ENCODE peak calls at places on chromosome 22, in eight cellular contexts. One of them, this sample, is unnamed.

GRCh38 chr22:28282346-28282745 is 363.3 kb upstream of the PITPNB start:
- DNase-seq in non-pigmented ciliary epithelial cell: peak
- DNase-seq in HFFc6: no peak
- DNase-seq in NCI-H1092: no peak
- DNase-seq in NCI-H1930: no peak
- DNase-seq in astrocyte of the hippocampus: no peak
- DNase-seq in IMR-90: peak
- DNase-seq in Karpas-422: no peak
- DNase-seq in this sample: peak

GRCh38 chr22:28674121-28674563 is 5.5 kb downstream of the TTC28 start:
- DNase-seq in NCI-H1092: no peak
- DNase-seq in Karpas-422: peak
- DNase-seq in astrocyte of the hippocampus: peak
- DNase-seq in NCI-H1930: no peak
- DNase-seq in HFFc6: peak
- DNase-seq in non-pigmented ciliary epithelial cell: peak
- DNase-seq in IMR-90: peak
- DNase-seq in this sample: peak

GRCh38 chr22:47164514-47165337 is 402.3 kb downstream of the TBC1D22A start:
- DNase-seq in NCI-H1092: no peak
- DNase-seq in HFFc6: no peak
- DNase-seq in non-pigmented ciliary epithelial cell: no peak
- DNase-seq in IMR-90: no peak
- DNase-seq in Karpas-422: no peak
- DNase-seq in astrocyte of the hippocampus: no peak
- DNase-seq in NCI-H1930: no peak
- DNase-seq in this sample: no peak

GRCh38 chr22:35467788-35468187 is 67.8 kb downstream of the MCM5 start:
- DNase-seq in astrocyte of the hippocampus: peak
- DNase-seq in HFFc6: no peak
- DNase-seq in non-pigmented ciliary epithelial cell: no peak
- DNase-seq in NCI-H1092: no peak
- DNase-seq in NCI-H1930: no peak
- DNase-seq in IMR-90: peak
- DNase-seq in Karpas-422: no peak
- DNase-seq in this sample: peak

GRCh38 chr22:22171357-22172218 is 73.0 kb upstream of the VPREB1 start:
- DNase-seq in Karpas-422: peak
- DNase-seq in NCI-H1930: no peak
- DNase-seq in NCI-H1092: no peak
- DNase-seq in HFFc6: no peak
- DNase-seq in IMR-90: no peak
- DNase-seq in non-pigmented ciliary epithelial cell: no peak
- DNase-seq in astrocyte of the hippocampus: peak
- DNase-seq in this sample: no peak

GRCh38 chr22:20080776-20081654 is 974 bp downstream of the DGCR8 start:
- DNase-seq in non-pigmented ciliary epithelial cell: no peak
- DNase-seq in Karpas-422: peak
- DNase-seq in NCI-H1930: no peak
- DNase-seq in NCI-H1092: peak
- DNase-seq in HFFc6: peak
- DNase-seq in astrocyte of the hippocampus: peak
- DNase-seq in IMR-90: peak
- DNase-seq in this sample: peak

GRCh38 chr22:38955250-38955775 is 2.1 kb upstream of the APOBEC3A start:
- DNase-seq in IMR-90: no peak
- DNase-seq in Karpas-422: no peak
- DNase-seq in NCI-H1930: no peak
- DNase-seq in HFFc6: no peak
- DNase-seq in NCI-H1092: no peak
- DNase-seq in non-pigmented ciliary epithelial cell: no peak
- DNase-seq in astrocyte of the hippocampus: no peak
- DNase-seq in this sample: no peak

GRCh38 chr22:37254867-37255233 is 10.8 kb upstream of the RAC2 start:
- DNase-seq in Karpas-422: no peak
- DNase-seq in astrocyte of the hippocampus: peak
- DNase-seq in NCI-H1930: no peak
- DNase-seq in IMR-90: peak
- DNase-seq in HFFc6: peak
- DNase-seq in non-pigmented ciliary epithelial cell: peak
- DNase-seq in NCI-H1092: no peak
- DNase-seq in this sample: peak

GRCh38 chr22:46347646-46348045 is 12.1 kb downstream of the TRMU start:
- DNase-seq in NCI-H1930: no peak
- DNase-seq in Karpas-422: no peak
- DNase-seq in non-pigmented ciliary epithelial cell: no peak
- DNase-seq in astrocyte of the hippocampus: no peak
- DNase-seq in NCI-H1092: no peak
- DNase-seq in IMR-90: no peak
- DNase-seq in HFFc6: no peak
- DNase-seq in this sample: no peak

GRCh38 chr22:35337932-35338331 is 38.2 kb downstream of the TOM1 start:
- DNase-seq in non-pigmented ciliary epithelial cell: no peak
- DNase-seq in NCI-H1092: no peak
- DNase-seq in HFFc6: no peak
- DNase-seq in IMR-90: no peak
- DNase-seq in Karpas-422: peak
- DNase-seq in NCI-H1930: no peak
- DNase-seq in astrocyte of the hippocampus: no peak
- DNase-seq in this sample: no peak

GRCh38 chr22:42863349-42863911 is 6.4 kb upstream of the ARFGAP3 start:
- DNase-seq in Karpas-422: no peak
- DNase-seq in HFFc6: peak
- DNase-seq in non-pigmented ciliary epithelial cell: peak
- DNase-seq in NCI-H1092: no peak
- DNase-seq in NCI-H1930: no peak
- DNase-seq in astrocyte of the hippocampus: peak
- DNase-seq in IMR-90: peak
- DNase-seq in this sample: peak

GRCh38 chr22:30591191-30591587 is 521 bp downstream of the PES1 start:
- DNase-seq in non-pigmented ciliary epithelial cell: no peak
- DNase-seq in astrocyte of the hippocampus: peak
- DNase-seq in IMR-90: peak
- DNase-seq in HFFc6: peak
- DNase-seq in Karpas-422: peak
- DNase-seq in NCI-H1092: no peak
- DNase-seq in NCI-H1930: no peak
- DNase-seq in this sample: peak

GRCh38 chr22:36206255-36206654 is 4.6 kb upstream of the APOL4 start:
- DNase-seq in astrocyte of the hippocampus: no peak
- DNase-seq in IMR-90: no peak
- DNase-seq in NCI-H1930: no peak
- DNase-seq in HFFc6: no peak
- DNase-seq in Karpas-422: no peak
- DNase-seq in non-pigmented ciliary epithelial cell: no peak
- DNase-seq in NCI-H1092: no peak
- DNase-seq in this sample: no peak

GRCh38 chr22:17797721-17798559 is 23.7 kb upstream of the BID start:
- DNase-seq in NCI-H1930: no peak
- DNase-seq in IMR-90: no peak
- DNase-seq in Karpas-422: no peak
- DNase-seq in non-pigmented ciliary epithelial cell: no peak
- DNase-seq in astrocyte of the hippocampus: no peak
- DNase-seq in HFFc6: no peak
- DNase-seq in NCI-H1092: no peak
- DNase-seq in this sample: no peak

GRCh38 chr22:30301995-30302809 is 12.9 kb upstream of the CASTOR1 start:
- DNase-seq in HFFc6: peak
- DNase-seq in NCI-H1092: no peak
- DNase-seq in Karpas-422: peak
- DNase-seq in astrocyte of the hippocampus: peak
- DNase-seq in non-pigmented ciliary epithelial cell: no peak
- DNase-seq in IMR-90: peak
- DNase-seq in NCI-H1930: no peak
- DNase-seq in this sample: peak

GRCh38 chr22:50031189-50032091 is 18.9 kb upstream of the IL17REL start:
- DNase-seq in Karpas-422: no peak
- DNase-seq in HFFc6: no peak
- DNase-seq in IMR-90: no peak
- DNase-seq in NCI-H1092: no peak
- DNase-seq in NCI-H1930: no peak
- DNase-seq in non-pigmented ciliary epithelial cell: no peak
- DNase-seq in astrocyte of the hippocampus: no peak
- DNase-seq in this sample: no peak

GRCh38 chr22:27885977-27886842 is 32.8 kb downstream of the PITPNB start:
- DNase-seq in astrocyte of the hippocampus: peak
- DNase-seq in non-pigmented ciliary epithelial cell: peak
- DNase-seq in Karpas-422: peak
- DNase-seq in IMR-90: peak
- DNase-seq in NCI-H1930: no peak
- DNase-seq in NCI-H1092: no peak
- DNase-seq in HFFc6: peak
- DNase-seq in this sample: peak

GRCh38 chr22:28442264-28442950 is 237.2 kb downstream of the TTC28 start:
- DNase-seq in IMR-90: peak
- DNase-seq in NCI-H1930: no peak
- DNase-seq in NCI-H1092: no peak
- DNase-seq in astrocyte of the hippocampus: peak
- DNase-seq in Karpas-422: peak
- DNase-seq in HFFc6: peak
- DNase-seq in non-pigmented ciliary epithelial cell: no peak
- DNase-seq in this sample: peak

GRCh38 chr22:20641198-20641892 is 132.6 kb upstream of the SERPIND1 start:
- DNase-seq in non-pigmented ciliary epithelial cell: no peak
- DNase-seq in NCI-H1092: no peak
- DNase-seq in HFFc6: no peak
- DNase-seq in NCI-H1930: no peak
- DNase-seq in astrocyte of the hippocampus: no peak
- DNase-seq in IMR-90: no peak
- DNase-seq in Karpas-422: no peak
- DNase-seq in this sample: no peak

GRCh38 chr22:31951201-31952093 is 7.1 kb downstream of the YWHAH start:
- DNase-seq in HFFc6: no peak
- DNase-seq in Karpas-422: no peak
- DNase-seq in astrocyte of the hippocampus: no peak
- DNase-seq in NCI-H1092: no peak
- DNase-seq in NCI-H1930: no peak
- DNase-seq in IMR-90: no peak
- DNase-seq in non-pigmented ciliary epithelial cell: no peak
- DNase-seq in this sample: no peak

GRCh38 chr22:32309585-32310251 is 47.9 kb upstream of the RFPL3 start:
- DNase-seq in astrocyte of the hippocampus: no peak
- DNase-seq in Karpas-422: no peak
- DNase-seq in NCI-H1092: no peak
- DNase-seq in HFFc6: no peak
- DNase-seq in IMR-90: no peak
- DNase-seq in non-pigmented ciliary epithelial cell: no peak
- DNase-seq in NCI-H1930: no peak
- DNase-seq in this sample: no peak

GRCh38 chr22:24175160-24175808 is 6.0 kb upstream of the SUSD2 start:
- DNase-seq in non-pigmented ciliary epithelial cell: no peak
- DNase-seq in astrocyte of the hippocampus: peak
- DNase-seq in NCI-H1092: peak
- DNase-seq in IMR-90: peak
- DNase-seq in NCI-H1930: peak
- DNase-seq in HFFc6: peak
- DNase-seq in Karpas-422: peak
- DNase-seq in this sample: peak

GRCh38 chr22:48157676-48158075 is 1395.2 kb downstream of the TBC1D22A start:
- DNase-seq in IMR-90: no peak
- DNase-seq in NCI-H1930: no peak
- DNase-seq in astrocyte of the hippocampus: no peak
- DNase-seq in non-pigmented ciliary epithelial cell: no peak
- DNase-seq in Karpas-422: no peak
- DNase-seq in NCI-H1092: no peak
- DNase-seq in HFFc6: no peak
- DNase-seq in this sample: no peak

This sample was measured in fibroblast of lung.